ENCODE peak calls at places on chromosomes 1 and 21, in ten cellular contexts. T, B, C, A, M, X, R, N, J and K are unnamed samples.

GRCh38 chr1:45802343-45803298 is 791 bp upstream of the MAST2 start:
- DNase-seq in T (peak), B (peak), C (peak), A (peak), M (peak), X (peak), R (peak), N (peak), J (peak), K (peak)

GRCh38 chr1:231796141-231796540 is 169.6 kb downstream of the DISC1 start:
- DNase-seq in T (no peak), B (no peak), C (no peak), A (no peak), M (no peak), X (no peak), R (no peak), N (no peak), J (no peak), K (no peak)

GRCh38 chr21:34983680-34984086 is 65.4 kb downstream of the RUNX1 start:
- DNase-seq in T (no peak), B (no peak), C (no peak), A (peak), M (no peak), X (no peak), R (no peak), N (no peak), J (peak), K (no peak)

GRCh38 chr1:156421062-156421938 is 52.3 kb downstream of the RHBG start:
- DNase-seq in T (peak), B (peak), C (peak), A (peak), M (peak), X (no peak), R (peak), N (peak), J (peak), K (peak)

GRCh38 chr1:166980818-166981217 is 5.5 kb upstream of the ILDR2 start:
- DNase-seq in T (no peak), B (no peak), C (no peak), A (no peak), M (no peak), X (no peak), R (no peak), N (no peak), J (no peak), K (no peak)

GRCh38 chr21:29080454-29080930 is 7.0 kb upstream of the CCT8 start:
- DNase-seq in T (no peak), B (no peak), C (no peak), A (peak), M (no peak), X (no peak), R (no peak), N (no peak), J (no peak), K (no peak)

GRCh38 chr1:50704126-50704525 is 255.9 kb downstream of the FAF1 start:
- DNase-seq in T (peak), B (no peak), C (peak), A (peak), M (peak), X (peak), R (peak), N (no peak), J (peak), K (peak)

GRCh38 chr1:33007190-33008050 is 29.3 kb downstream of the AK2 start:
- DNase-seq in T (peak), B (peak), C (no peak), A (peak), M (peak), X (peak), R (peak), N (peak), J (peak), K (peak)

GRCh38 chr1:153561401-153561985 is 4.2 kb downstream of the S100A2 start:
- DNase-seq in T (no peak), B (no peak), C (no peak), A (no peak), M (no peak), X (no peak), R (no peak), N (no peak), J (no peak), K (no peak)

DNA sequence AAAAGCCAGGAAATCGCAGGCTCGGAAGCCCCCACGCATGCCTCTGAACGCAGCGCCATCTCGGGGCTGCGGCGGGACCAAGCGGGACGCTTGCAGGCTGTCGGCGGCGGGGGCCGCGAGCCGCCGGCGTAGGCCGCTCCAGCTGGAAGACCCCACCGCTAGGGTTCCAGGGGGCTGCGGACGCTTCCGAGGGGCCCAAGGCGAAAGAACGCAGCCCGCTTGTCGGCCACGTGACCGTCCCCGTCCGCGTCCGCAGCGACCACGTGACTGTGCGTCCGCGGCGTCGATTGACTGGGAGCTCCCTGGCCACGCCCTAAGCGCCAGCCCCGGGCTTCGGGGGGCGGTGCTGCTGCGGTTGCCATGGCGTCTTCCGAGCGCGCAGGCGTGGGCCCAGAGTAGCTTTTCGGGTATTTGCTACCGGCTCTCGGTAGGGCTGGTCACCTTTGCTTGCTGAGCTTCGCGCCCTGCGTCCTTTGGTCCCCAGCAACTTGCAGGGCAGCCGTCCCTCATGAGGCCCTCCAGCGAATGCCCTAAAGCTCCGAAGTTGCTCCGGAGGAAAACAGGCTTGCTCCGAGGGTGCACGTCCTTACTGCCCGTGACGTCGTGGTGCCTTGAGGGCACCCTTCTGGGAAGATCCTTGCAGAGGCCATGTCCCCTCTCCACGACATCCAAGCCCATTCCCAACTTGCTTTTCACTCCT is 197.2 kb downstream of the DYRK1A start:
- DNase-seq in T (peak), B (peak), C (peak), A (peak), M (peak), X (peak), R (peak), N (peak), J (peak), K (no peak)
- TF ChIP-seq CTCF in T (peak), B (peak), C (no peak), A (peak), M (peak), X (peak), R (peak), N (peak), J (peak), K (no peak)

GRCh38 chr21:43605320-43606244 is 53.7 kb downstream of the HSF2BP start:
- DNase-seq in T (no peak), B (no peak), C (no peak), A (no peak), M (no peak), X (no peak), R (no peak), N (no peak), J (no peak), K (no peak)

GRCh38 chr21:43608225-43608624 is 51.1 kb downstream of the HSF2BP start:
- DNase-seq in T (no peak), B (peak), C (no peak), A (peak), M (no peak), X (no peak), R (no peak), N (no peak), J (no peak), K (no peak)

GRCh38 chr21:43611598-43612369 is 47.5 kb downstream of the HSF2BP start:
- DNase-seq in T (peak), B (no peak), C (peak), A (peak), M (no peak), X (peak), R (peak), N (peak), J (peak), K (peak)

GRCh38 chr21:43608664-43609063 is 50.6 kb downstream of the HSF2BP start:
- DNase-seq in T (no peak), B (no peak), C (no peak), A (no peak), M (no peak), X (no peak), R (no peak), N (no peak), J (no peak), K (no peak)

DNA sequence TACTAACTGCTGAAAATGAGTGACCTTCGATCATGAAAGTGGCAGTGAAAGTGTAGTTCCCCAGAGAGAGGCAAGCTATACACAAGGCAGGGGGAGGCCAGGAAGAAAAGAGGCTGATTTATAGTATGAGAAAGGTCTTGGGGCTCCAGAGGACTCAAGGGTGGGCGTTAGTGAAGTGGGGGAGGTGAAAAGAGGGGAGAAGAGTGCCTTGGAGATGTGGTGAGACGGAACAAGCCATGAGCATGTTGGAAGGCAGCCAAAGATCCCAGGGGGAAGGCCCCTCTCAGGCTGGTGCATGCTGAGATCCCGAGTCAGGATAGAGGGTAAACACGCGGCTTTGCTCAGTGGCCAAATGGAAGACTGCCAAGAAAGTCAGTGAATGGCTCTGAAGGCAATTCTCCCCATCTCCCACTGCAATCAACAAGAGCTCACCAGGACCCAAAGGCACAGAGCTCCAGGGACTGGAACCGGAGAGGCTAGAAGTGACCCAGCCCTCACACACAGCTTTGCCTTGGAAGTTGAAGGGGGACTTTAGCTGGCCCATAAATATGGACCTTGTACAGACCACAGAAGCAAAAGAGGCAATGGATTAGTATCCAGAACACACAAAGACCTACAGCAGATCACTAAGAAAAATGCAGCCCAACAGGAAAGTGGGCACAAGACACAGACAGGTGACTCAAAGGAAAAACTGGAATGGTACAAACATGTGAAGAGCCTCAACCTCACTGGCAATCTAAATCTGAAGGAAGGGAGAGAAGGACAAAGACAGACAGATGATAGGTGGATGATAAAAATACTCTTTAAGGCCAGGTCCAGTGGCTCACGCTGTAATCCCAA is 49.6 kb downstream of the HSF2BP start:
- DNase-seq in T (no peak), B (no peak), C (no peak), A (peak), M (peak), X (no peak), R (no peak), N (no peak), J (peak), K (peak)
- TF ChIP-seq CTCF in T (no peak), B (no peak), C (no peak), A (no peak), M (no peak), X (no peak), R (no peak), N (no peak), J (no peak), K (no peak)

DNA sequence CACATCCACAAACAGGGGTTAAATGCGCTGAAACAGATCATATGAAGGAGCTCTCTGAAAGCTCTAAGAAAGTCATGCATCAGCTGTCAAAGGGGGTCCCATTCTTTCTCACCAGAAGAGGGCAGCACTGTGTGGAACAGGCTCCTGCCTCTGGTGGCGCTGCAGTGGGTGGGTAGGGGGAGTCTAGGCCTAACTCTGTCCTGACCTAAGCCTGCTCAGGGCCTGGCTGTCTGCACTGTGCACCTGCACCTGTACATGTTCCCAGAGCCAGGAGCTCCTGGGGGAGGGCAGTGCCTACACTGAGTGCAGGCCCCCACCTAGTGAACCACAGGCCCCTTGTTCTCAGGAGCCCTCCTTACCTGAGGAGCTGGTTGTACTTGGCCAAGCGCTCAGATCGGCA is 16.0 kb downstream of the ENO1 start:
- DNase-seq in T (peak), B (no peak), C (peak), A (no peak), M (no peak), X (no peak), R (peak), N (no peak), J (no peak), K (no peak)
- TF ChIP-seq CTCF in T (peak), B (peak), C (peak), A (peak), M (peak), X (peak), R (peak), N (peak), J (peak), K (peak)

DNA sequence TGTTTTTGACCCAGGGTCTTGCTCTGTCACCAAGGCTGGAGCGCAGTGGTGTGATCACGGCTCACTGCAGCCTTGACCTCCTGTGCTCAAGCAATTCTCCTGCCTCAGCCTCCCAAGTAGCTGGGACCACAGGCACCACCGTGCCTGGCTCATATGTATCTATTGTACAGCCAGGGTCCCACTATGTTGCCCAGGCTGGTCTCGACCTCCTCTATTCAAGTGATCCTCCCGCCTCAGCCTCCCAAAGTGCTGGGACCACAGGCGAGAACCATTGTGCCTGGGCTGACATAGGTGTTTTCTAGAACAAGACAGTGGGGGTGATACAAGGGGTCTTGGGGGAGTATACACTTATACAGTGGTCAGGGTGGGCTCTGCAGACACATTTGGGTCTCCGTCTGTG is 17.5 kb downstream of the FTCD start:
- DNase-seq in T (no peak), B (no peak), C (no peak), A (no peak), M (no peak), X (no peak), R (no peak), N (no peak), J (no peak), K (no peak)
- TF ChIP-seq CTCF in T (no peak), B (no peak), C (no peak), A (no peak), M (no peak), X (no peak), R (no peak), N (no peak), J (no peak), K (no peak)

GRCh38 chr21:44002511-44002910 is 9.6 kb upstream of the TRAPPC10 start:
- DNase-seq in T (no peak), B (no peak), C (no peak), A (no peak), M (no peak), X (no peak), R (no peak), N (no peak), J (no peak), K (no peak)
- TF ChIP-seq CTCF in T (no peak), B (no peak), C (no peak), A (no peak), M (no peak), X (no peak), R (no peak), N (no peak), J (no peak), K (no peak)

GRCh38 chr1:40449684-40450490 is at the start of gene ZFP69B:
- DNase-seq in T (peak), B (peak), C (peak), A (peak), M (peak), X (peak), R (peak), N (peak), J (peak), K (peak)
- TF ChIP-seq CTCF in T (peak), B (no peak), C (no peak), A (peak), M (no peak), X (no peak), R (no peak), N (no peak), J (no peak), K (no peak)